ENCODE peak calls at places on chromosomes 13 and 19, in ten cellular contexts. U, N, V, S, E, Y, L, K, Q and A are unnamed samples. For H3K27me3, the result is how much of the 10 kb centered on the place peaks cover.

GRCh38 chr19:640606-641170 is 1.0 kb downstream of the FGF22 start:
- DNase-seq in L (no peak), E (no peak), Q (no peak), K (no peak), U (no peak), S (no peak), V (no peak), N (no peak), Y (peak), A (no peak)

GRCh38 chr19:6610934-6611370 is 20.0 kb upstream of the CD70 start:
- DNase-seq in Y (no peak), Q (no peak), U (peak), K (no peak), V (no peak), S (no peak), L (no peak), N (no peak), E (peak), A (peak)

GRCh38 chr13:100650321-100650720 is 24.3 kb downstream of the TMTC4 start:
- DNase-seq in V (no peak), U (no peak), S (no peak), E (no peak), Q (no peak), L (no peak), N (no peak), K (no peak), Y (no peak), A (no peak)

GRCh38 chr13:23922005-23922932 is 25.0 kb upstream of the C1QTNF9B start:
- DNase-seq in U (no peak), V (no peak), Y (no peak), K (no peak), L (no peak), S (no peak), E (no peak), N (no peak), Q (no peak), A (no peak)

GRCh38 chr13:25286969-25287961 is at the start of gene MTMR6:
- DNase-seq in Q (peak), L (peak), K (peak), Y (peak), S (peak), E (peak), U (peak), N (peak), V (peak), A (peak)

GRCh38 chr13:91381371-91381770 is 17.1 kb upstream of the GPC5 start:
- DNase-seq in L (no peak), U (peak), Y (no peak), S (no peak), E (no peak), K (no peak), Q (no peak), N (peak), V (no peak), A (no peak)

GRCh38 chr19:55041627-55042343 is 3.7 kb upstream of the GP6 start:
- DNase-seq in Y (no peak), U (no peak), E (no peak), L (no peak), Q (no peak), V (no peak), N (no peak), S (no peak), K (no peak), A (no peak)

GRCh38 chr13:98054301-98054700 is 88.6 kb upstream of the FARP1 start:
- DNase-seq in S (no peak), V (no peak), Q (no peak), K (no peak), E (no peak), U (no peak), Y (no peak), N (no peak), L (no peak), A (no peak)

GRCh38 chr13:77919351-77920294 is 992 bp upstream of the EDNRB start:
- DNase-seq in V (no peak), E (no peak), K (no peak), Y (peak), U (no peak), S (no peak), Q (peak), L (peak), N (peak), A (no peak)

GRCh38 chr13:94192576-94192975 is 286.9 kb downstream of the DCT start:
- DNase-seq in Y (no peak), K (peak), E (no peak), L (peak), N (peak), V (no peak), S (no peak), U (peak), Q (no peak), A (no peak)
- TF ChIP-seq CTCF in Y (no peak), K (peak), E (peak), L (no peak), N (peak), V (no peak), S (peak), U (peak), Q (peak), A (peak)

DNA sequence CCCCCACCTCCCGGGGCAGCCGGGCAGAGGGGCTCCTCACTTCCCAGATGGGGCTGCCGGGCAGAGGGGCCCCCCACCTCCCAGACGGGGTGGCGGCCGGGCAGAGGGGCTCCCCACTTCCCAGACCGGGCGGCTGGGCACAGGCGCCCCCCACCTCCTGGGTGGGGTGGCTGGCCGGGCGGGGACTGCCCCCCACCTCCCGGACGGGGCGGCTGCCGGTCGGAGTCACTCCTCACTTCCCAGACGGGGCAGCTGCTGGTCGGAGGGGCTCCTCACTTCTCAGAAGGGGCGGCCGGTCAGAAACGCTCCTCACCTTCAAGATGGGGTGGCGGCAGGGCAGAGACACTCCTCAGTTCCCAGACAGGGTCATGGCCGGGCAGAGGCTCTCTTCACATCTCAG is 43.9 kb downstream of the ZNF730 start:
- DNase-seq in L (no peak), U (no peak), V (no peak), Y (peak), N (no peak), S (no peak), E (no peak), Q (no peak), K (no peak), A (no peak)
- H3K4me3 ChIP-seq in L (no peak), U (no peak), V (no peak), Y (no peak), N (no peak), S (no peak), E (no peak), Q (no peak), K (no peak), A (no peak)

GRCh38 chr19:15468675-15469512 is 4.5 kb upstream of the RASAL3 start:
- DNase-seq in S (no peak), N (no peak), U (no peak), Y (peak), V (no peak), L (no peak), E (no peak), Q (no peak), K (no peak), A (no peak)

GRCh38 chr19:15469513-15470297 is 5.4 kb upstream of the RASAL3 start:
- DNase-seq in Y (peak), S (no peak), V (peak), U (no peak), K (no peak), E (no peak), Q (no peak), L (no peak), N (peak), A (no peak)

GRCh38 chr19:15475169-15475568 is 4.1 kb downstream of the PGLYRP2 start:
- DNase-seq in E (no peak), S (no peak), L (no peak), U (no peak), V (no peak), K (no peak), N (no peak), Q (no peak), Y (no peak), A (no peak)

GRCh38 chr19:15467734-15468214 is 3.4 kb upstream of the RASAL3 start:
- DNase-seq in S (no peak), L (no peak), V (no peak), Y (no peak), K (no peak), E (no peak), U (no peak), Q (no peak), N (no peak), A (no peak)

GRCh38 chr19:15471639-15472101 is 7.3 kb upstream of the RASAL3 start:
- DNase-seq in Y (peak), K (no peak), E (no peak), Q (no peak), N (no peak), S (no peak), L (no peak), U (no peak), V (no peak), A (no peak)
- H3K27me3 ChIP-seq in Y (under half), K (under half), E (under half), Q (under half), N (under half), S (under half), L (half or more), U (under half), V (under half), A (under half)

DNA sequence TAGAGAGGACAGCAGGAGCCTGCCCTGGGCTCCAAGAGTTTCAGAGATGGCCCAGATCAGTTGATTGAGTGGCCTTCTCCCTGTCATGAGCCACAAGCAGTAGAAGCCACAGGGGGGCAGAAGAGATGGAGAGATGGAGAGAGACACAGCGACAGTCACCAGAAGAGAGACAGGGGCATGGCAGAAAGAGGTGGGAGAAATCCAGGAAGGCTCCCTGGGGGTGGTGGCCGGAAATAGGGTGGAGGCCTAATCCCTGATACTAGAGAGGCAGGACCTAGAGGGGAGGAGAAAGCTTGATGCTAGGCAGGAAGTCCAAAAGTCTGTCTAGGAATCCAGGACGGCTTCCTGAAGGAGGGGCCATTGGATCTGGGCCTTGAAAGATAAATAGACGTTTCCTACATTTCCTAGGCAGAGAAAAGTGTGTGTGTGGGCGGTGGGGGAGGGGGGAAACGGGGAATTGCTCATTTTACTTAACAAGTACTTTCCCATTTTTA is 9.6 kb upstream of the TPM4 start:
- DNase-seq in K (peak), Y (no peak), E (no peak), V (peak), U (peak), L (no peak), S (no peak), Q (no peak), N (no peak), A (no peak)
- TF ChIP-seq CTCF in K (peak), Y (no peak), E (peak), V (no peak), U (peak), L (peak), S (no peak), Q (no peak), N (no peak), A (no peak)

DNA sequence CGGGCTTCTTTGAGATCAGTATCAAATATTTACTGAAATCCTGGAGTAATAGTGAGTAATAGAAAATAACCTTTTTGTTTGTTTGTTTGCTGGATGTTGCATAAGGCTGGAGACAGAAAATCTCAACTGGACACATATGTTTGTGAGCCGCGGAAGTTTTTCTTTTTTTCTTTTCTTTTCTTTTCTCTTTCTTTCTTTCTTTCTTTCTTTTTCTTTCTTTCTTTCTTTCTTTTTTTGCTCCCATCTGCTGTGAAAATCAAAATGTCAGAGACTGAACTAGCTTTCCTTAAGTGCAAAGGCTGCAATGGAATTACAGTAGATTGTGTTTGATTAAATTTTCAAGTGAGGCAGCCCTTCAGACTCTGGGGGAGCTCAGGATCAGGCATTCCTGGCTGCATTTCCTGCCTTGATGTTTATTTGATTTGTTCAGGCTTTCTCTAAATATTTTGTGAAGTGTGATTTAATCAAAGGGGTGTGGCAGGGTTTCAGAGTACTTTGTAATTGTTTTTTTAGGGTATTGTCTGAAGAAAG is 306 bp downstream of the FRY start:
- DNase-seq in Q (no peak), S (no peak), E (no peak), K (no peak), L (no peak), U (no peak), Y (no peak), N (no peak), V (no peak), A (no peak)
- H3K4me3 ChIP-seq in Q (peak), S (no peak), E (peak), K (peak), L (peak), U (peak), Y (peak), N (peak), V (peak), A (peak)

DNA sequence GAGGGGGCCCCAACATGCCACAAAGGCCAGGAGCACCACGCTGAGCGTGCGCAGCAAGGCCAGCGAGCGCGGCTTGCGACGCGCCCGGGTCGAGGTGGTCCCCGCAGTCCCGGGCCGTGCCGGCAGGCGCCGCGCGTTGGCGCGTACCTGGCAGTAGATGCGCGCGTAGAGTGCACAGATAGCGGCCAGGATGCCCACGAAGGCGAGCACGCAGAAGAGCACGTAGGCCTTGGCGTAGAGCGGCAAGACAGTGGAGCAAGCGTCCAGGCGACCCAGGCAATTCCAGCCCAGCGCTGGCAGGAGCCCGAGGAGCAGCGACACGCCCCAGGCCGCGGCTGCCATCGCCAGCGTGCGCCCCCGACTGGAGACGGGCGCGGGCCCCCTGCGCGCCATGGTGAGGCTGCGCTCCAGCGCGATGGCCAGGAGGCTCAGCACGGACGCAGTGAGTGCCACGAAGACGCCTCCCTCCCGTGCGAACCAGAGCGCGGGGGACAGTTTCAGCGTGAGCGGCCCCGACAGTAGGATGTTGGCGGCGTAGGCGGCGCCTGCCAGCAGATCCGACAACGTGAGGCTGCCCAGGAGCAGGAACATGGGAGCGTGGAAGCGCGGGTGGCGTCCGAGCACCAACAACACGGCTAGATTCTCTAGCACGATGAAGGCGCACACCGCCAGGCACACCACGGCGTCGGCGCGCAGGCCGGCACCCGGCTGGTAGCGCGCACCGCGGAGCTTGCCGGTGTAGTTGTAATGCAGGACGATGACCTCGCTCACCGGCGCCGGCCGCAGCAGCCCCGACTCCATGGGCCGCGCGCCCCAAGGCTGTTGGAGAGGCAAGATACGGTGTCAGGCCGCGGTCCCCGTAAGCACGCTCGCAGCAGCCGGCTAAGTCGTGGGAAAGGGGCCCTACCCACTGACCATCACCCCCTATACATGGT is 2.8 kb downstream of the S1PR5 start:
- DNase-seq in V (peak), S (no peak), L (no peak), Q (no peak), E (no peak), U (no peak), N (peak), Y (peak), K (no peak), A (no peak)
- H3K27me3 ChIP-seq in V (under half), S (under half), L (half or more), Q (under half), E (half or more), U (under half), N (half or more), Y (under half), K (half or more), A (under half)

GRCh38 chr13:90365130-90365529 is 982.4 kb upstream of the MIR17HG start:
- DNase-seq in V (no peak), Y (no peak), K (no peak), E (no peak), N (no peak), S (no peak), U (no peak), Q (no peak), L (no peak), A (no peak)
- TF ChIP-seq CTCF in V (no peak), Y (no peak), K (no peak), E (no peak), N (peak), S (peak), U (peak), Q (no peak), L (no peak), A (peak)

GRCh38 chr19:58209577-58209976 is 19.1 kb upstream of the ZNF544 start:
- DNase-seq in N (no peak), V (no peak), E (no peak), U (no peak), K (no peak), Y (peak), S (no peak), Q (no peak), L (no peak), A (no peak)
- H3K4me3 ChIP-seq in N (no peak), V (no peak), E (no peak), U (no peak), K (no peak), Y (no peak), S (no peak), Q (no peak), L (no peak), A (no peak)

GRCh38 chr13:79770056-79770455 is 289.1 kb downstream of the NDFIP2 start:
- DNase-seq in K (no peak), Q (no peak), S (no peak), E (no peak), Y (no peak), U (no peak), V (no peak), N (no peak), L (no peak), A (no peak)
- H3K27me3 ChIP-seq in K (under half), Q (under half), S (under half), E (under half), Y (under half), U (under half), V (under half), N (under half), L (under half), A (under half)

GRCh38 chr13:80363890-80364503 is 23.1 kb upstream of the SPRY2 start:
- DNase-seq in Y (no peak), V (no peak), Q (no peak), S (no peak), N (peak), L (no peak), K (peak), E (no peak), U (peak), A (no peak)
- TF ChIP-seq CTCF in Y (peak), V (peak), Q (peak), S (peak), N (peak), L (peak), K (peak), E (peak), U (peak), A (peak)